ENCODE peak calls at places on chromosomes 11 and 22, in eight cellular contexts. R is uterus, D is HL-60, Y is small intestine, V is cardiac muscle cell, B is K562, I is stomach, M is lung. Q is an unnamed sample. For H3K27me3, the result is how much of the 10 kb centered on the place peaks cover.

GRCh38 chr11:119015054-119015611 is 3.0 kb downstream of the RPS25 start:
- DNase-seq in R (no peak), D (peak), Y (no peak), V (no peak), B (peak), I (no peak), M (no peak), Q (no peak)

GRCh38 chr11:76067099-76067498 is 139.2 kb downstream of the WNT11 start:
- DNase-seq in R (no peak), D (no peak), Y (no peak), V (no peak), B (no peak), I (no peak), M (no peak), Q (no peak)

GRCh38 chr11:61350803-61351202 is 10.9 kb downstream of the CYB561A3 start:
- DNase-seq in R (no peak), D (no peak), Y (no peak), V (no peak), B (no peak), I (no peak), M (no peak), Q (no peak)

GRCh38 chr11:121352301-121352891 is 59.8 kb downstream of the SC5D start:
- DNase-seq in R (peak), D (no peak), Y (no peak), V (no peak), B (no peak), I (no peak), M (no peak), Q (peak)

GRCh38 chr22:39926175-39927152 is 25.6 kb downstream of the GRAP2 start:
- DNase-seq in R (no peak), D (no peak), Y (peak), V (no peak), B (no peak), I (no peak), M (no peak), Q (no peak)

GRCh38 chr11:20026629-20027545 is 133.4 kb downstream of the DBX1 start:
- DNase-seq in R (peak), D (no peak), Y (peak), V (no peak), B (no peak), I (peak), M (no peak), Q (peak)

GRCh38 chr11:65615950-65616574 is 486 bp downstream of the PCNX3 start:
- DNase-seq in R (no peak), D (peak), Y (no peak), V (peak), B (peak), I (peak), M (no peak), Q (peak)

GRCh38 chr11:84993386-84993785 is 633.8 kb downstream of the DLG2 start:
- DNase-seq in R (no peak), D (no peak), Y (no peak), V (no peak), B (no peak), I (no peak), M (no peak), Q (no peak)

GRCh38 chr11:132648841-132649240 is 883.5 kb downstream of the OPCML start:
- DNase-seq in R (no peak), D (no peak), Y (no peak), V (no peak), B (no peak), I (no peak), M (no peak), Q (no peak)

GRCh38 chr11:110785398-110785797 is 73.2 kb upstream of the ARHGAP20 start:
- DNase-seq in R (no peak), D (no peak), Y (no peak), V (no peak), B (no peak), I (no peak), M (no peak), Q (no peak)

GRCh38 chr22:29225422-29226090 is 19.9 kb downstream of the EMID1 start:
- DNase-seq in R (peak), D (peak), Y (peak), V (peak), B (no peak), I (no peak), M (peak), Q (peak)

GRCh38 chr11:132300283-132300682 is 929.9 kb downstream of the NTM start:
- DNase-seq in R (no peak), D (peak), Y (no peak), V (peak), B (no peak), I (no peak), M (no peak), Q (no peak)

GRCh38 chr11:130198964-130199363 is 39.4 kb downstream of the ST14 start:
- DNase-seq in R (no peak), D (no peak), Y (no peak), V (no peak), B (no peak), I (no peak), M (no peak), Q (no peak)

GRCh38 chr22:29625090-29625825 is 21.8 kb downstream of the NF2 start:
- DNase-seq in R (peak), D (peak), Y (peak), V (peak), B (peak), I (peak), M (peak), Q (peak)

GRCh38 chr11:11313426-11313825 is 39.6 kb downstream of the CSNK2A3 start:
- DNase-seq in R (no peak), D (peak), Y (no peak), V (peak), B (peak), I (no peak), M (peak), Q (peak)

GRCh38 chr11:65808744-65809341 is 22.0 kb downstream of the OVOL1 start:
- DNase-seq in R (no peak), D (no peak), Y (no peak), V (no peak), B (no peak), I (no peak), M (no peak), Q (no peak)

GRCh38 chr11:91859666-91860065 is 365.0 kb upstream of the FAT3 start:
- DNase-seq in R (no peak), D (no peak), Y (no peak), V (no peak), B (no peak), I (no peak), M (no peak), Q (no peak)

GRCh38 chr22:42716649-42717127 is 4.0 kb downstream of the A4GALT start:
- DNase-seq in R (no peak), D (no peak), Y (no peak), V (no peak), B (no peak), I (no peak), M (no peak), Q (no peak)

GRCh38 chr22:48403521-48403921 is 1424.2 kb downstream of the BRD1 start:
- DNase-seq in R (no peak), D (no peak), Y (no peak), V (no peak), B (no peak), I (peak), M (no peak), Q (no peak)

GRCh38 chr22:20039683-20040325 is 18.9 kb downstream of the TANGO2 start:
- DNase-seq in R (no peak), D (no peak), Y (no peak), V (no peak), B (no peak), I (no peak), M (no peak), Q (no peak)
- H3K27me3 ChIP-seq in R (under half), D (under half), Y (under half), V (under half), B (under half), I (under half), M (under half), Q (under half)

GRCh38 chr22:37420656-37421467 is 6.4 kb downstream of the ELFN2 start:
- DNase-seq in R (no peak), D (peak), Y (no peak), V (no peak), B (no peak), I (no peak), M (no peak), Q (no peak)
- H3K27me3 ChIP-seq in R (under half), D (half or more), Y (under half), V (half or more), B (under half), I (under half), M (under half), Q (under half)

GRCh38 chr11:32438346-32438882 is 3.1 kb upstream of the WT1 start:
- DNase-seq in R (no peak), D (no peak), Y (no peak), V (no peak), B (no peak), I (no peak), M (no peak), Q (no peak)

GRCh38 chr11:32440920-32441319 is 5.6 kb upstream of the WT1 start:
- DNase-seq in R (peak), D (no peak), Y (no peak), V (no peak), B (no peak), I (no peak), M (no peak), Q (no peak)

GRCh38 chr11:32438883-32439487 is 3.6 kb upstream of the WT1 start:
- DNase-seq in R (peak), D (no peak), Y (no peak), V (peak), B (no peak), I (no peak), M (no peak), Q (no peak)

GRCh38 chr11:32440372-32440888 is 5.1 kb upstream of the WT1 start:
- DNase-seq in R (no peak), D (no peak), Y (no peak), V (no peak), B (no peak), I (no peak), M (no peak), Q (no peak)

GRCh38 chr11:32439488-32440210 is 4.3 kb upstream of the WT1 start:
- DNase-seq in R (peak), D (no peak), Y (no peak), V (no peak), B (no peak), I (no peak), M (no peak), Q (no peak)
- H3K27me3 ChIP-seq in R (under half), D (under half), Y (under half), V (half or more), B (under half), I (half or more), M (under half), Q (half or more)

DNA sequence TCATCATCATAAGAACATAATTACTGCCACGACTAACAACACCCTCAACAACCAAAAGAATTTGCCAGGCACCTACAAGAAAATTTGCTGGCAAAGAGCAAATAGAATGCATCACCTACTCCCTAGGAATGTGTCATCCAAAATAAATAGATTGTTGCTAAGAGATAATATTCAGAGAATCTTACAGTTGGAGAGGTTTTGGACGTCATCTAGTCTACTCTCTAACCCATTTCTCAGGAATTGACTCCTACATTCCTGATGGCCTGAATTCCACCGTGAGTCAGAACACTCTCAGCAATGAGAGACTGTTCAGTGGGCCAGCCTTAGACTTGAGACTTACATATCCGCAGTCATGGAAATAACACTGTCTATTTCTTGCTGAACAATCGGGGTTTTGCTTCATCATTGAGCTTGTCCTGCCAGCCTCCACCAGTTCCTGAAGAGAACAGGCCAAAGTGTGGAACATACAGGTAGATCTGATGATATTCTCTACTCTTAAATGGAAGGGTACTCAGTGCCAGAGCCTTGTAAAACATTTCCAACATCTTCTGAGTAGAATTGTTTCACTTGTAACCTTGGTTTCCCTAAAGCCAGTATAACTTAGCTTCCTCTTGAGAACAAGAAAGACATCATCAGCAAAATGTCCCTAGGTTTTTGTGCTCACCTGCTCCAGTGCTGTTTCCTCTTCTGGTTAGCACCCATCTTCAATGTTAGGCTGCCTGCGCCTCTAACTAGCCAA is 8.3 kb downstream of the KIRREL3 start:
- DNase-seq in R (no peak), D (no peak), Y (no peak), V (peak), B (no peak), I (no peak), M (no peak), Q (no peak)
- H3K27me3 ChIP-seq in R (under half), D (under half), Y (under half), V (half or more), B (under half), I (under half), M (under half), Q (under half)

GRCh38 chr11:34812905-34813576 is 103.1 kb downstream of the APIP start:
- DNase-seq in R (no peak), D (no peak), Y (no peak), V (no peak), B (no peak), I (no peak), M (no peak), Q (no peak)

GRCh38 chr11:34806875-34807274 is 109.3 kb downstream of the APIP start:
- DNase-seq in R (no peak), D (no peak), Y (no peak), V (no peak), B (peak), I (no peak), M (no peak), Q (no peak)

GRCh38 chr11:34811858-34812257 is 104.3 kb downstream of the APIP start:
- DNase-seq in R (no peak), D (no peak), Y (no peak), V (no peak), B (no peak), I (no peak), M (no peak), Q (no peak)

GRCh38 chr11:34809191-34810106 is 106.7 kb downstream of the APIP start:
- DNase-seq in R (no peak), D (no peak), Y (no peak), V (peak), B (peak), I (no peak), M (no peak), Q (no peak)

GRCh38 chr11:34810107-34810562 is 106.0 kb downstream of the APIP start:
- DNase-seq in R (no peak), D (no peak), Y (no peak), V (no peak), B (no peak), I (no peak), M (no peak), Q (no peak)
- H3K27me3 ChIP-seq in R (under half), D (under half), Y (under half), V (under half), B (under half), I (under half), M (under half), Q (under half)

GRCh38 chr11:32426819-32427615 is 8.3 kb downstream of the WT1 start:
- DNase-seq in R (peak), D (no peak), Y (no peak), V (peak), B (peak), I (no peak), M (no peak), Q (no peak)

GRCh38 chr11:32428665-32429293 is 6.6 kb downstream of the WT1 start:
- DNase-seq in R (peak), D (no peak), Y (no peak), V (no peak), B (no peak), I (no peak), M (no peak), Q (no peak)

GRCh38 chr11:32426192-32426591 is 9.1 kb downstream of the WT1 start:
- DNase-seq in R (no peak), D (no peak), Y (no peak), V (no peak), B (no peak), I (no peak), M (no peak), Q (no peak)

GRCh38 chr11:32427935-32428664 is 7.2 kb downstream of the WT1 start:
- DNase-seq in R (no peak), D (no peak), Y (no peak), V (no peak), B (no peak), I (no peak), M (no peak), Q (no peak)

GRCh38 chr11:32427616-32427934 is 7.8 kb downstream of the WT1 start:
- DNase-seq in R (no peak), D (no peak), Y (no peak), V (no peak), B (no peak), I (no peak), M (no peak), Q (no peak)
- H3K27me3 ChIP-seq in R (under half), D (under half), Y (under half), V (half or more), B (under half), I (under half), M (under half), Q (under half)

GRCh38 chr22:36285545-36285944 is 32.6 kb downstream of the APOL1 start:
- DNase-seq in R (no peak), D (no peak), Y (no peak), V (no peak), B (no peak), I (no peak), M (no peak), Q (no peak)
- H3K27me3 ChIP-seq in R (under half), D (under half), Y (under half), V (under half), B (under half), I (under half), M (under half), Q (under half)

GRCh38 chr22:37132773-37133172 is 16.9 kb downstream of the IL2RB start:
- DNase-seq in R (no peak), D (no peak), Y (no peak), V (no peak), B (no peak), I (no peak), M (no peak), Q (no peak)
- H3K27me3 ChIP-seq in R (under half), D (under half), Y (under half), V (under half), B (under half), I (under half), M (under half), Q (under half)

GRCh38 chr11:112174789-112175595 is at the start of gene BCO2:
- DNase-seq in R (peak), D (peak), Y (peak), V (peak), B (peak), I (peak), M (peak), Q (peak)

GRCh38 chr11:112173152-112173551 is 2.2 kb upstream of the BCO2 start:
- DNase-seq in R (no peak), D (no peak), Y (no peak), V (peak), B (peak), I (no peak), M (peak), Q (peak)

GRCh38 chr11:112176077-112176476 is 765 bp downstream of the BCO2 start:
- DNase-seq in R (no peak), D (no peak), Y (no peak), V (no peak), B (no peak), I (no peak), M (no peak), Q (no peak)

GRCh38 chr11:112177610-112178009 is 2.3 kb downstream of the BCO2 start:
- DNase-seq in R (no peak), D (no peak), Y (no peak), V (no peak), B (no peak), I (no peak), M (no peak), Q (no peak)

DNA sequence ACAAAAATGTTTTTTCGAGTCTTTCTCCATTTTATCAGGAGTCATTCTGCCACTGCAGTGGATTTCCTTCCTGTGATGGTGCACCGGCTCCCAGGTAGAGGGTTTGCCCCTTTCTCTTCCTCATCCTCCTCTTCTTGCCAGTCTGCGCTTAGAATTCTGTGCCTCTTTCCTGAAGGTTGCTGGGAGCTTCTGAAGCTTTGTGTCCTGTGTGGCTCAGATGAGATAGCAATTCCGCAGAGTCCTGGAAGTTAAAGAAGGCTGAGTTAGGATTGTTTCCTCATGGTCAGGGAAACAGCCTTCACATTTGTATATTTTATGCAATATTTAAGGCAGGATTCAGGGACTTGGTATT is 260 bp downstream of the BCO2 start:
- DNase-seq in R (no peak), D (no peak), Y (no peak), V (no peak), B (no peak), I (no peak), M (no peak), Q (no peak)
- H3K27me3 ChIP-seq in R (under half), D (under half), Y (under half), V (under half), B (under half), I (under half), M (under half), Q (under half)

DNA sequence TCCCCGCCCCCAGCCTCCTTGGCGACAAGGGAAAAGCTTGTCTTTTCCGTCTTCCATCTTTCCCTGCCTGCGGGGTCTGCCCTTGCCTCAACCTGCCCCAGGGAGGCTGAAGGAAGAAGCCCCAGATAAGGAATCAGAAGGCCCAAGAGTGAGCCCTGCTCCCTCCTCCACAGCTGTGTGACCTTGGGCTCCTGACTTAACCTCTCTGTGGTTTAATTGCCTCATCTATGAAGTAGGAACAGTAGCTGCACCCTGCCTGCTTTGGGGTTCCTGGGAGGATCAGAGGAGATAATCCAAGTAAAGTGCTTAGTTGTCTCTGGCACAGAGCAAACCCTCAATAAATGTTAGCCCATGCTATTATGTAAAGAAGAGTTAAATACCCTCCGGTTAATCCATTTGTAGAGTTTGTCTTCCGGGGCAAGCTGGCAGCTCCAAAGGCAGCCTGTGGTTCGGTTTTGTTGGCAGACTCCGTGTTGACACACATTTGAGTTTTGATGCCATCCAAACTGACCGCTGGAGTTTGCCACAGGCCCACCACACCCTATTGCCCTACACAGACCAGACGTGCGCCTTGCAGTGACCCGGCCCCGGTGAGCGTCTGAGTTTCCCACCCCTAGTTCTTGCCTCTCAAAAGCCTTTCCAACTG is 25.3 kb downstream of the ELFN2 start:
- DNase-seq in R (no peak), D (no peak), Y (no peak), V (peak), B (no peak), I (no peak), M (no peak), Q (no peak)
- H3K27me3 ChIP-seq in R (under half), D (under half), Y (under half), V (under half), B (under half), I (under half), M (under half), Q (under half)

Q was measured in thyroid gland.